ENCODE peak calls at places on chromosomes 3 and 15, in seven cellular contexts. W is fibroblast of pulmonary artery; S is A673; G is posterior cingulate gyrus; Y is activated CD4-positive, alpha-beta T cell treated with anti-CD3 and anti-CD28 coated beads, Interleukin-2, amount 50 U/mL, for 4 hours; L is RPMI7951; H is SHP77 treated with DMSO at 0.1 percent for 48 hours. E is an unnamed sample.

GRCh38 chr15:75176404-75176761 is 25.3 kb upstream of the C15orf39 start:
- DNase-seq in W (no peak), S (no peak), G (no peak), Y (no peak), L (no peak), H (no peak), E (no peak)

GRCh38 chr15:61141497-61142125 is 87.5 kb downstream of the RORA start:
- DNase-seq in W (no peak), S (no peak), G (no peak), Y (no peak), L (no peak), H (no peak), E (peak)

GRCh38 chr15:90774731-90775521 is 57.8 kb downstream of the BLM start:
- DNase-seq in W (peak), S (no peak), G (no peak), Y (no peak), L (peak), H (no peak), E (no peak)

GRCh38 chr3:56904526-56905245 is 102.9 kb upstream of the ARHGEF3 start:
- DNase-seq in W (no peak), S (no peak), G (no peak), Y (no peak), L (peak), H (no peak), E (no peak)

GRCh38 chr15:76060098-76060989 is 559 bp downstream of the TMEM266 start:
- DNase-seq in W (no peak), S (no peak), G (no peak), Y (no peak), L (no peak), H (no peak), E (no peak)

GRCh38 chr3:38479431-38480092 is 16.6 kb upstream of the EXOG start:
- DNase-seq in W (peak), S (peak), G (no peak), Y (peak), L (peak), H (peak), E (peak)

GRCh38 chr3:62370112-62371031 is 3.0 kb downstream of the FEZF2 start:
- DNase-seq in W (no peak), S (no peak), G (no peak), Y (no peak), L (no peak), H (no peak), E (no peak)

GRCh38 chr15:98657721-98658120 is 9.4 kb downstream of the IGF1R start:
- DNase-seq in W (no peak), S (no peak), G (no peak), Y (no peak), L (no peak), H (no peak), E (no peak)

GRCh38 chr3:12705981-12706380 is 42.1 kb upstream of the RAF1 start:
- DNase-seq in W (no peak), S (no peak), G (no peak), Y (no peak), L (peak), H (no peak), E (no peak)

GRCh38 chr3:29080967-29081366 is 199.9 kb upstream of the RBMS3 start:
- DNase-seq in W (no peak), S (no peak), G (no peak), Y (no peak), L (no peak), H (no peak), E (no peak)

GRCh38 chr3:44184319-44184953 is 57.2 kb upstream of the TOPAZ1 start:
- DNase-seq in W (no peak), S (peak), G (peak), Y (no peak), L (no peak), H (no peak), E (peak)

GRCh38 chr3:124774305-124774673 is 44.0 kb downstream of the UMPS start:
- DNase-seq in W (peak), S (peak), G (no peak), Y (no peak), L (peak), H (no peak), E (no peak)

GRCh38 chr15:75167588-75168076 is 34.0 kb upstream of the C15orf39 start:
- DNase-seq in W (peak), S (no peak), G (no peak), Y (no peak), L (peak), H (no peak), E (no peak)

GRCh38 chr15:93265046-93265658 is 176.1 kb upstream of the RGMA start:
- DNase-seq in W (no peak), S (peak), G (no peak), Y (no peak), L (peak), H (no peak), E (peak)

GRCh38 chr3:195543642-195544536 is 764 bp upstream of the PPP1R2 start:
- DNase-seq in W (no peak), S (no peak), G (no peak), Y (no peak), L (peak), H (no peak), E (peak)

GRCh38 chr3:127339943-127340861 is 52.4 kb upstream of the PRR20G start:
- DNase-seq in W (no peak), S (no peak), G (no peak), Y (no peak), L (no peak), H (no peak), E (no peak)

GRCh38 chr15:70236306-70237103 is 138.8 kb upstream of the TLE3 start:
- DNase-seq in W (peak), S (no peak), G (no peak), Y (no peak), L (peak), H (no peak), E (no peak)

GRCh38 chr3:58704745-58705144 is 38.2 kb upstream of the FAM3D start:
- DNase-seq in W (no peak), S (no peak), G (no peak), Y (no peak), L (no peak), H (no peak), E (peak)

GRCh38 chr3:197354195-197355059 is 56.0 kb upstream of the DLG1 start:
- DNase-seq in W (peak), S (peak), G (no peak), Y (no peak), L (peak), H (no peak), E (peak)

GRCh38 chr3:156349978-156350377 is 204.9 kb downstream of the SSR3 start:
- DNase-seq in W (no peak), S (no peak), G (no peak), Y (no peak), L (no peak), H (no peak), E (no peak)

GRCh38 chr3:193594946-193595689 is 2.1 kb downstream of the OPA1 start:
- DNase-seq in W (peak), S (no peak), G (no peak), Y (no peak), L (peak), H (no peak), E (no peak)

GRCh38 chr15:40843183-40843884 is 514 bp upstream of the SPINT1 start:
- DNase-seq in W (no peak), S (no peak), G (no peak), Y (no peak), L (no peak), H (no peak), E (no peak)

GRCh38 chr3:17514597-17514996 is 227.8 kb downstream of the TBC1D5 start:
- DNase-seq in W (no peak), S (no peak), G (no peak), Y (no peak), L (no peak), H (no peak), E (peak)

GRCh38 chr3:185744997-185745843 is 79.6 kb downstream of the IGF2BP2 start:
- DNase-seq in W (peak), S (peak), G (no peak), Y (no peak), L (peak), H (no peak), E (no peak)

GRCh38 chr15:99507016-99507731 is 58.6 kb upstream of the MEF2A start:
- DNase-seq in W (peak), S (peak), G (no peak), Y (no peak), L (peak), H (no peak), E (peak)